ENCODE peak calls at places on chromosomes 4 and X, in four cellular contexts. F is T-cell, J is pancreas, D is left kidney. A is an unnamed sample.

GRCh38 chr4:145289403-145290076 is 109.2 kb upstream of the OTUD4 start:
- DNase-seq in F (no peak), J (no peak), D (no peak), A (no peak)

GRCh38 chr4:150573534-150573933 is 8.4 kb upstream of the MAB21L2 start:
- DNase-seq in F (no peak), J (no peak), D (no peak), A (no peak)

GRCh38 chr4:33316033-33316432 is 2595.9 kb downstream of the PCDH7 start:
- DNase-seq in F (no peak), J (no peak), D (no peak), A (no peak)

GRCh38 chrX:57918750-57919436 is 8.6 kb upstream of the ZXDA start:
- DNase-seq in F (no peak), J (peak), D (peak), A (peak)

GRCh38 chrX:104742345-104742744 is 176.3 kb downstream of the IL1RAPL2 start:
- DNase-seq in F (no peak), J (no peak), D (no peak), A (no peak)

GRCh38 chrX:41518127-41518840 is 71.1 kb downstream of the NYX start:
- DNase-seq in F (no peak), J (no peak), D (no peak), A (no peak)

GRCh38 chr4:97235516-97235915 is 907.8 kb downstream of the STPG2 start:
- DNase-seq in F (no peak), J (no peak), D (no peak), A (no peak)

GRCh38 chrX:74519870-74520269 is 94.6 kb downstream of the RLIM start:
- DNase-seq in F (no peak), J (no peak), D (no peak), A (no peak)

GRCh38 chrX:100850317-100850716 is 23.8 kb downstream of the NOX1 start:
- DNase-seq in F (no peak), J (no peak), D (no peak), A (no peak)

GRCh38 chrX:8834393-8834792 is 33.2 kb upstream of the FAM9A start:
- DNase-seq in F (no peak), J (no peak), D (no peak), A (no peak)

GRCh38 chr4:162461952-162462351 is 298.2 kb upstream of the FSTL5 start:
- DNase-seq in F (no peak), J (no peak), D (peak), A (no peak)

GRCh38 chr4:98448923-98449322 is 187.7 kb downstream of the RAP1GDS1 start:
- DNase-seq in F (peak), J (no peak), D (no peak), A (peak)

A was measured in effector memory CD8-positive, alpha-beta T cell.